ENCODE peak calls at places on chromosomes 4 and X, in seven cellular contexts. I is MM.1S; G is activated CD4-positive, alpha-beta T cell treated with anti-CD3 and anti-CD28 coated beads, Interleukin-2, amount 50 U/mL, for 48 hours; B is EL; E is iris pigment epithelial cell; Q is effector memory CD8-positive, alpha-beta T cell; W is KBM-7. L is an unnamed sample.

GRCh38 chrX:45959567-45959966 is 585.7 kb downstream of the ZNF674 start:
- DNase-seq in E (no peak), Q (no peak), I (no peak), G (no peak), W (no peak), B (no peak), L (no peak)

GRCh38 chr4:67152976-67153375 is 392.3 kb downstream of the CENPC start:
- DNase-seq in G (no peak), B (no peak), W (no peak), E (no peak), Q (no peak), I (no peak), L (no peak)

GRCh38 chr4:40621592-40622512 is 7.8 kb downstream of the RBM47 start:
- DNase-seq in E (peak), G (peak), I (peak), W (peak), B (peak), Q (no peak), L (peak)

GRCh38 chr4:27148211-27148895 is 287.7 kb downstream of the STIM2 start:
- DNase-seq in I (no peak), W (no peak), E (no peak), G (no peak), Q (no peak), B (peak), L (no peak)

GRCh38 chrX:46039526-46039925 is 505.7 kb downstream of the ZNF674 start:
- DNase-seq in B (no peak), I (no peak), G (no peak), E (no peak), W (peak), Q (no peak), L (no peak)

GRCh38 chr4:88591787-88592599 is at the start of gene HERC3:
- DNase-seq in I (peak), E (peak), B (peak), W (peak), Q (peak), G (peak), L (peak)

GRCh38 chr4:129708776-129709175 is 612.8 kb downstream of the C4orf33 start:
- DNase-seq in I (no peak), W (no peak), Q (no peak), G (no peak), B (no peak), E (no peak), L (no peak)

GRCh38 chr4:18518098-18518497 is 496.5 kb upstream of the LCORL start:
- DNase-seq in Q (no peak), E (no peak), B (no peak), W (no peak), G (no peak), I (no peak), L (no peak)

GRCh38 chr4:111208970-111209369 is 586.1 kb upstream of the PITX2 start:
- DNase-seq in B (no peak), W (no peak), G (no peak), E (no peak), Q (no peak), I (no peak), L (no peak)

GRCh38 chr4:167897116-167897515 is 195.2 kb upstream of the ANXA10 start:
- DNase-seq in W (peak), Q (no peak), E (peak), G (no peak), I (no peak), B (peak), L (no peak)

GRCh38 chrX:6852869-6853268 is 294.6 kb upstream of the STS start:
- DNase-seq in I (no peak), B (no peak), G (no peak), Q (no peak), E (no peak), W (peak), L (peak)

GRCh38 chrX:125205084-125205917 is 114.4 kb upstream of the TEX13C start:
- DNase-seq in I (no peak), W (peak), Q (no peak), B (no peak), G (peak), E (peak), L (no peak)

GRCh38 chr4:42357325-42357724 is 40.0 kb upstream of the SHISA3 start:
- DNase-seq in B (no peak), I (no peak), G (no peak), E (no peak), W (peak), Q (no peak), L (peak)

GRCh38 chr4:54082168-54082567 is 17.8 kb upstream of the CHIC2 start:
- DNase-seq in I (no peak), W (no peak), E (peak), Q (no peak), B (peak), G (no peak), L (no peak)

GRCh38 chr4:6575503-6576240 is 683 bp downstream of the MAN2B2 start:
- DNase-seq in B (no peak), I (no peak), E (no peak), G (no peak), Q (no peak), W (no peak), L (no peak)

GRCh38 chrX:129634541-129634940 is 20.2 kb downstream of the APLN start:
- DNase-seq in G (no peak), I (no peak), B (no peak), W (no peak), E (no peak), Q (no peak), L (no peak)

GRCh38 chr4:14025093-14025492 is 397.6 kb upstream of the BOD1L1 start:
- DNase-seq in G (no peak), E (peak), W (no peak), I (no peak), Q (no peak), B (no peak), L (no peak)

GRCh38 chr4:74758521-74758920 is 35.8 kb downstream of the BTC start:
- DNase-seq in Q (no peak), B (no peak), W (no peak), G (no peak), I (no peak), E (no peak), L (no peak)

GRCh38 chr4:41822326-41822725 is 73.8 kb upstream of the PHOX2B start:
- DNase-seq in Q (no peak), W (no peak), G (no peak), E (no peak), B (no peak), I (no peak), L (no peak)

GRCh38 chr4:113462286-113462685 is 299.3 kb downstream of the CAMK2D start:
- DNase-seq in B (no peak), I (no peak), Q (no peak), E (no peak), G (no peak), W (no peak), L (no peak)

GRCh38 chr4:6568689-6569332 is 6.2 kb upstream of the MAN2B2 start:
- DNase-seq in G (no peak), E (peak), B (peak), I (no peak), W (no peak), Q (no peak), L (no peak)

GRCh38 chr4:21769404-21770147 is 179.0 kb downstream of the KCNIP4 start:
- DNase-seq in E (peak), I (no peak), Q (no peak), B (peak), G (no peak), W (peak), L (no peak)

GRCh38 chrX:130124577-130124976 is 14.3 kb upstream of the ELF4 start:
- DNase-seq in G (no peak), W (no peak), I (no peak), B (no peak), Q (no peak), E (no peak), L (no peak)

GRCh38 chr4:17310269-17310652 is 201.6 kb downstream of the QDPR start:
- DNase-seq in G (no peak), B (peak), I (peak), E (peak), W (no peak), Q (no peak), L (no peak)

GRCh38 chrX:123884809-123885408 is 25.1 kb downstream of the XIAP start:
- DNase-seq in B (peak), I (peak), W (peak), Q (peak), G (no peak), E (peak), L (peak)

GRCh38 chrX:1673337-1673736 is 58.5 kb downstream of the ASMT start:
- DNase-seq in B (peak), G (peak), E (peak), I (peak), W (peak), Q (peak), L (peak)

GRCh38 chrX:633043-633654 is 2.6 kb downstream of the SHOX start:
- DNase-seq in W (no peak), Q (no peak), G (no peak), B (peak), E (no peak), I (no peak), L (no peak)

GRCh38 chr4:36360755-36361154 is 79.3 kb downstream of the DTHD1 start:
- DNase-seq in W (no peak), I (no peak), Q (no peak), G (no peak), E (no peak), B (no peak), L (no peak)